ENCODE peak calls at places on chromosomes 7 and 10, in ten cellular contexts. K, E, M, X, V, L, D, S, B and H are unnamed samples.

GRCh38 chr7:41085244-41085643 is 617.6 kb downstream of the INHBA start:
- DNase-seq in M (no peak), X (no peak), D (no peak), V (no peak), E (no peak), K (no peak), L (no peak), S (no peak), B (no peak), H (peak)

GRCh38 chr7:100157334-100158228 is 942 bp downstream of the TRAPPC14 start:
- DNase-seq in S (peak), D (peak), X (peak), V (no peak), L (no peak), E (peak), K (peak), M (peak), B (peak), H (peak)

GRCh38 chr10:490891-491571 is 198.4 kb downstream of the DIP2C start:
- DNase-seq in D (peak), E (peak), V (no peak), B (peak), M (peak), S (no peak), X (peak), L (no peak), K (no peak), H (peak)

GRCh38 chr10:87816842-87817178 is 1.2 kb downstream of the ATAD1 start:
- DNase-seq in E (no peak), S (peak), V (no peak), L (no peak), D (no peak), K (no peak), X (no peak), B (no peak), M (no peak), H (no peak)

GRCh38 chr7:115009736-115010435 is 88.0 kb downstream of the MDFIC start:
- DNase-seq in X (peak), K (peak), L (peak), M (no peak), D (no peak), V (no peak), E (peak), S (no peak), B (no peak), H (no peak)

GRCh38 chr7:193538-194256 is 1.3 kb downstream of the FAM20C start:
- DNase-seq in D (no peak), L (no peak), E (no peak), S (no peak), M (peak), K (no peak), B (peak), X (no peak), V (no peak), H (no peak)

GRCh38 chr7:82527831-82528230 is 84.3 kb upstream of the CACNA2D1 start:
- DNase-seq in V (no peak), L (no peak), D (no peak), X (no peak), S (no peak), K (no peak), E (no peak), M (no peak), B (no peak), H (no peak)

GRCh38 chr7:113338297-113338696 is 219.9 kb upstream of the SMIM30 start:
- DNase-seq in L (no peak), S (no peak), K (no peak), V (no peak), D (no peak), E (no peak), M (no peak), B (no peak), X (no peak), H (no peak)

GRCh38 chr10:125238682-125239081 is 78.3 kb upstream of the CTBP2 start:
- DNase-seq in D (no peak), V (no peak), E (no peak), B (peak), X (no peak), L (no peak), S (peak), M (peak), K (no peak), H (no peak)

GRCh38 chr7:101390901-101391301 is 28.2 kb downstream of the COL26A1 start:
- DNase-seq in V (peak), E (no peak), B (peak), S (no peak), X (no peak), K (no peak), M (peak), L (no peak), D (peak), H (peak)

GRCh38 chr7:53350241-53350640 is 314.8 kb downstream of the POM121L12 start:
- DNase-seq in B (peak), S (peak), X (no peak), M (peak), L (no peak), K (no peak), D (no peak), E (no peak), V (no peak), H (peak)

GRCh38 chr10:62894156-62894555 is 78.0 kb upstream of the EGR2 start:
- DNase-seq in E (no peak), X (no peak), D (no peak), S (no peak), K (no peak), B (no peak), V (no peak), M (no peak), L (no peak), H (no peak)

GRCh38 chr7:131921016-131921415 is 364.6 kb upstream of the PODXL start:
- DNase-seq in B (no peak), S (no peak), M (no peak), L (no peak), D (no peak), E (no peak), K (no peak), V (no peak), X (no peak), H (no peak)

GRCh38 chr7:94561841-94562514 is 52.4 kb downstream of the CASD1 start:
- DNase-seq in B (no peak), V (no peak), D (no peak), M (peak), E (no peak), K (no peak), L (no peak), X (no peak), S (no peak), H (no peak)

GRCh38 chr10:2263556-2263955 is 526.2 kb upstream of the ADARB2 start:
- DNase-seq in X (no peak), M (no peak), V (no peak), L (no peak), E (no peak), D (no peak), K (no peak), S (no peak), B (no peak), H (no peak)

GRCh38 chr10:5466451-5466996 is 32.8 kb downstream of the CALML5 start:
- DNase-seq in E (no peak), X (peak), S (no peak), M (peak), L (no peak), V (no peak), K (peak), B (peak), D (no peak), H (peak)

GRCh38 chr7:4472739-4473138 is 209.4 kb upstream of the FOXK1 start:
- DNase-seq in M (peak), S (no peak), V (no peak), X (no peak), E (no peak), L (no peak), D (no peak), K (no peak), B (peak), H (no peak)

GRCh38 chr7:7581531-7582179 is 15.0 kb downstream of the MIOS start:
- DNase-seq in B (peak), K (no peak), L (no peak), V (no peak), X (no peak), E (no peak), S (no peak), M (peak), D (no peak), H (no peak)

GRCh38 chr10:86960003-86960862 is 1.8 kb downstream of the SNCG start:
- DNase-seq in K (no peak), X (peak), E (peak), S (peak), L (peak), B (peak), V (peak), D (peak), M (peak), H (peak)

GRCh38 chr7:105198223-105198622 is 184.2 kb downstream of the KMT2E start:
- DNase-seq in S (peak), L (no peak), V (no peak), X (no peak), M (no peak), D (no peak), E (no peak), K (no peak), B (no peak), H (peak)

GRCh38 chr7:32892521-32893224 is 1.1 kb upstream of the KBTBD2 start:
- DNase-seq in M (peak), E (peak), S (peak), K (peak), X (peak), L (peak), B (peak), V (no peak), D (peak), H (peak)

GRCh38 chr10:91296471-91296870 is 76.0 kb downstream of the PCGF5 start:
- DNase-seq in S (peak), D (no peak), B (peak), M (peak), V (no peak), K (no peak), L (no peak), E (no peak), X (no peak), H (peak)

GRCh38 chr7:17402628-17403278 is 104.3 kb downstream of the AHR start:
- DNase-seq in L (no peak), S (no peak), E (no peak), K (no peak), B (no peak), X (no peak), M (no peak), V (peak), D (no peak), H (peak)

GRCh38 chr7:155405399-155406318 is 52.3 kb upstream of the EN2 start:
- DNase-seq in K (peak), L (no peak), D (no peak), X (no peak), B (peak), M (peak), V (no peak), S (no peak), E (peak), H (peak)

GRCh38 chr10:123883921-123884320 is 7.7 kb downstream of the CPXM2 start:
- DNase-seq in X (no peak), V (no peak), D (no peak), M (no peak), B (no peak), E (no peak), K (no peak), L (no peak), S (no peak), H (no peak)

GRCh38 chr10:71763352-71764127 is 9.8 kb downstream of the VSIR start:
- DNase-seq in E (no peak), B (no peak), D (peak), L (no peak), K (no peak), M (no peak), V (no peak), S (no peak), X (no peak), H (no peak)

GRCh38 chr10:110074298-110074697 is 66.5 kb downstream of the ADD3 start:
- DNase-seq in V (no peak), S (no peak), K (no peak), X (no peak), B (no peak), E (no peak), M (no peak), L (no peak), D (peak), H (peak)

GRCh38 chr7:50146692-50147091 is 53.6 kb upstream of the ZPBP start:
- DNase-seq in E (no peak), M (no peak), D (no peak), L (no peak), K (no peak), V (no peak), B (no peak), S (no peak), X (no peak), H (no peak)

GRCh38 chr10:109773818-109774440 is 149.4 kb downstream of the XPNPEP1 start:
- DNase-seq in S (peak), B (peak), K (no peak), V (no peak), X (no peak), D (no peak), E (no peak), L (no peak), M (peak), H (no peak)

GRCh38 chr10:13272164-13272571 is 27.7 kb downstream of the PHYH start:
- DNase-seq in M (no peak), S (no peak), E (peak), B (peak), V (no peak), K (peak), L (peak), D (no peak), X (no peak), H (no peak)

GRCh38 chr7:20235303-20235702 is 18.1 kb upstream of the MACC1 start:
- DNase-seq in B (no peak), L (no peak), M (no peak), K (no peak), S (no peak), E (no peak), V (no peak), D (no peak), X (no peak), H (no peak)

GRCh38 chr10:11602919-11603523 is 8.4 kb downstream of the USP6NL start:
- DNase-seq in X (no peak), D (no peak), K (no peak), E (no peak), L (no peak), B (peak), M (peak), V (peak), S (peak), H (no peak)

GRCh38 chr7:13911920-13912319 is 77.5 kb downstream of the ETV1 start:
- DNase-seq in X (no peak), M (no peak), V (no peak), K (no peak), L (no peak), E (no peak), D (no peak), B (no peak), S (no peak), H (no peak)

GRCh38 chr7:25215694-25216335 is 12.5 kb downstream of the NPVF start:
- DNase-seq in S (no peak), V (no peak), M (peak), X (no peak), E (no peak), L (no peak), D (no peak), B (peak), K (no peak), H (no peak)

GRCh38 chr10:131514454-131514853 is 202.9 kb upstream of the TCERG1L start:
- DNase-seq in X (no peak), S (no peak), B (no peak), E (no peak), V (no peak), K (no peak), D (no peak), M (peak), L (no peak), H (no peak)

GRCh38 chr7:117129538-117129955 is 176.2 kb downstream of the ST7 start:
- DNase-seq in E (no peak), S (no peak), D (no peak), B (no peak), X (no peak), K (no peak), M (no peak), V (no peak), L (no peak), H (peak)

GRCh38 chr7:24812313-24812945 is 55.2 kb upstream of the GSDME start:
- DNase-seq in V (no peak), K (peak), E (peak), X (no peak), B (peak), S (peak), M (peak), D (peak), L (peak), H (peak)

DNA sequence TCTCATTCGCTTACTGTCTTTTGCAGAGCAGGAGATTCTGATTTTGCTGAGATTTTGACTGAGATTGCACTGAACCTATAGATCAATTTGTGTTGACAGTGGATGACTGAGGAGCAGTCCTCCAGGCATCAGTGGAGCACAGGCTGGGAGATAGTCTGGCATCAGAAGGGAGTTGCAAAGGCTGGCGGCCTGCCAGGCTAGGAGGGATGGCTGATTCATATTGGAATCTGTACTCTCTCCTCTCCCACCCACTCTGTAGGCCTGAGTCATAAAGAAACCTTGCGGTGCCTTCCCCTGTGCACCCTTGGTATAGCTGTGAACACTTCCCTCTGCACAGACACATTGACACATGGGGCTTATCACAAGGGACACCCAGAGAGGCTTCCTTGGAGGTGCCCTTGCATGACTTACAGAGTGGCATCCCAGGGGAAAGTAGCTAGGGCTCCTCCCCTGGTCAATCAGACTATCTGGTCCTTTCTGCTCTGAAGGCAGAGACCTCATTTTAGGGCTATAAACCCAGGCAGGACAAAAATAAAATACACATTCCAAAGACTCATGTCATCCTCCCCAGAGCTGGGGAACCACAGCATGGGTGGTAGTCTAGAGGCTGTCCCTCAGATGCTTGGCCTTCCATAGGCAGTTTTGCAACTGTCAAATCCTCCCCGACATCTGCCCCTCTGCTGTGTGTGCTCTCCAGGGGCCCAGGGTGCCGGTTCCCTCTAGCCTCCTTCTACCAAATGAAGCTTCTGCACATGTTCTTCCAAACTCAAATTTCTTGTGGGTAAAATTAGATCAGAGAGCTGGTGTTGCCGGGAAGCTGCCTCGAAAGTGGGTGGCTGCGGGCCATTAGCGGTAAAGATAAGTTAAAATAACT is 37.4 kb upstream of the EEPD1 start:
- DNase-seq in K (peak), V (peak), E (peak), L (peak), B (no peak), X (peak), D (no peak), M (no peak), S (peak), H (peak)
- H3K4me3 ChIP-seq in K (no peak), V (no peak), E (no peak), L (no peak), B (no peak), X (no peak), D (no peak), M (no peak), S (no peak), H (no peak)

GRCh38 chr7:106639476-106640334 is 21.3 kb downstream of the CCDC71L start:
- DNase-seq in M (no peak), D (no peak), B (no peak), K (no peak), S (no peak), E (no peak), X (no peak), L (no peak), V (no peak), H (no peak)
- H3K4me3 ChIP-seq in M (no peak), D (no peak), B (no peak), K (no peak), S (no peak), E (no peak), X (no peak), L (no peak), V (no peak), H (no peak)

GRCh38 chr10:96834121-96834520 is 2.0 kb downstream of the LCOR start:
- DNase-seq in L (no peak), K (no peak), X (no peak), E (no peak), V (no peak), M (no peak), D (no peak), S (no peak), B (no peak), H (no peak)

GRCh38 chr10:96831867-96832720 is at the start of gene LCOR:
- DNase-seq in V (no peak), M (peak), X (peak), E (peak), L (peak), B (peak), K (peak), D (peak), S (peak), H (peak)

GRCh38 chr10:96833220-96834001 is 1.3 kb downstream of the LCOR start:
- DNase-seq in D (no peak), X (peak), M (peak), E (peak), B (peak), V (no peak), L (no peak), S (peak), K (peak), H (peak)

GRCh38 chr10:96831200-96831866 is 765 bp upstream of the LCOR start:
- DNase-seq in L (no peak), S (no peak), K (no peak), B (no peak), D (no peak), X (no peak), E (no peak), V (no peak), M (no peak), H (no peak)

DNA sequence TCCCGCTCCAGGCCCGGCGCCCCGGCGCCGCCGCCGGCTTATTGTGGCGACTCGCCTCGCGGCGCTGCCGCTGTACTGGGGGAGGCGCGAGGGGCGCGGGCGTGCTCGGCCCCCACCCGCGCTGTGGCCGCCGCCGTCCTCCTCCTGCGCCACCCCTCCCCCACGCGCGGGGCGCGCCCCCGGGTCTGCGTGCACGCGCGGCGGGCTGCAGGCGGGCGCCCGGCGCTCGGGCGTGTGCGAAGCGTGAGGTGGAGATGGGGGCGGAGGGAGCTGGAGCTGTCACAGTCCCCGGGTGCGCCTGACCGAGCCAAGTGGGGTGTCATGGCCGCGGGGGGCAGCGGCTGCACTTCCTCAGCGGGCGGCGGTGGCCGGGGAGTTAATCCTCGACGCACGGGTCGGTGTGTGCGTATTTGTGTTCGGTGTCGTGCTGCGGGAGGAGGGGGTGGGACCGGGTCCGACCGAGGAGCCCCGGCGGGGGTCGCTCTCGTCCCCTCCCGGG is 672 bp downstream of the LCOR start:
- DNase-seq in S (peak), K (peak), L (peak), X (peak), D (peak), E (peak), M (no peak), B (peak), V (no peak), H (peak)
- H3K4me3 ChIP-seq in S (peak), K (peak), L (peak), X (peak), D (peak), E (peak), M (peak), B (peak), V (peak), H (peak)

DNA sequence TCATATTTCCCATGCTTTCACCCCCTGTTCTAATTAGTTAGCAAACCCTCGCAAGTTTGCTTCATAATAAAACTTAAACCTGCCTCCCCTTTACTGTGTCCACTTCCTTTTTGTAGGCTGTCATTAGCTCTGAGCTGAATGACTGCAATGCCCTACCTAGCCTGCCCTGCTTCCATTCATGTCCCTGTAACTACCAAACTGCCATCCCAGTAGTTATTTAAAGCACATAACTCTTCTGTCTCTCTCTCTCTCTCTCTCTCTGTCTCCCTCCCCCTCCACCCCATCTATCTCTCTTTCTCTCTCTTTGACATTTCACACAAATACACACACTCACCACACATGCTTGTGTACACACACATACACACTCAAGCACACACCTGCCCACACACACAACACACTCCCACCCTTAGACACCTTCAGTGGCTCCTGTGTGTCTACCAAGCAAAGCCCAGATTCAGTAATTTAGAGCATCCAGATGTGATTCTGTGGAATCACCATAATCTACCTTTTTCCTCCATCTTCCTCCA is 115.3 kb downstream of the TRIL start:
- DNase-seq in D (no peak), B (no peak), L (no peak), V (no peak), S (no peak), K (no peak), M (no peak), E (no peak), X (no peak), H (no peak)
- H3K4me3 ChIP-seq in D (no peak), B (no peak), L (no peak), V (no peak), S (no peak), K (no peak), M (no peak), E (no peak), X (no peak), H (no peak)